ENCODE peak calls at places on chromosomes 6 and 20, in ten cellular contexts. A is endothelial cell of umbilical vein; T is CD8-positive, alpha-beta T cell; H is colonic mucosa; R is mesendoderm; I is psoas muscle; O is adipocyte; C is astrocyte; J is GM23338; M is Panc1. P is an unnamed sample. For H3K36me3 and H3K4me1, the result is how much of the 10 kb centered on the place peaks cover.

GRCh38 chr6:143993965-143994646 is 14.0 kb downstream of the PLAGL1 start:
- DNase-seq in A (no peak), T (no peak), H (no peak), R (no peak), I (no peak), O (no peak), C (no peak), J (no peak), M (no peak), P (no peak)

GRCh38 chr6:7050911-7051779 is 56.6 kb upstream of the RREB1 start:
- DNase-seq in A (peak), T (peak), H (peak), R (peak), I (peak), O (no peak), C (peak), J (peak), M (no peak), P (no peak)

GRCh38 chr6:155495011-155495768 is 39.6 kb upstream of the NOX3 start:
- DNase-seq in A (peak), T (no peak), H (peak), R (peak), I (peak), O (peak), C (peak), J (peak), M (no peak), P (peak)

GRCh38 chr20:20233041-20233514 is 134.8 kb upstream of the INSM1 start:
- DNase-seq in A (peak), T (no peak), H (no peak), R (no peak), I (peak), O (no peak), C (no peak), J (no peak), M (no peak), P (no peak)

GRCh38 chr6:155561262-155561970 is 105.8 kb upstream of the NOX3 start:
- DNase-seq in A (no peak), T (no peak), H (no peak), R (no peak), I (no peak), O (peak), C (peak), J (no peak), M (no peak), P (no peak)

GRCh38 chr6:44263357-44264100 is 1.8 kb downstream of the NFKBIE start:
- DNase-seq in A (peak), T (peak), H (peak), R (no peak), I (peak), O (peak), C (no peak), J (peak), M (no peak), P (no peak)

GRCh38 chr20:21396921-21397340 is 395 bp downstream of the NKX2-4 start:
- DNase-seq in A (no peak), T (no peak), H (no peak), R (no peak), I (no peak), O (peak), C (no peak), J (peak), M (no peak), P (no peak)

GRCh38 chr6:155324993-155325392 is 10.7 kb upstream of the TFB1M start:
- DNase-seq in A (no peak), T (no peak), H (no peak), R (no peak), I (no peak), O (no peak), C (no peak), J (no peak), M (no peak), P (no peak)

GRCh38 chr6:125041740-125042459 is 79.7 kb downstream of the RNF217 start:
- DNase-seq in A (peak), T (no peak), H (no peak), R (no peak), I (no peak), O (peak), C (peak), J (no peak), M (no peak), P (no peak)

GRCh38 chr6:31270788-31271640 is 878 bp downstream of the HLA-C start:
- DNase-seq in A (peak), T (peak), H (peak), R (peak), I (peak), O (peak), C (peak), J (peak), M (no peak), P (no peak)

GRCh38 chr6:52390361-52390727 is 28.4 kb downstream of the PAQR8 start:
- DNase-seq in A (peak), T (peak), H (peak), R (no peak), I (no peak), O (peak), C (peak), J (no peak), M (no peak), P (no peak)

GRCh38 chr6:43983632-43984031 is 143.6 kb downstream of the MRPL14 start:
- DNase-seq in A (no peak), T (no peak), H (no peak), R (no peak), I (no peak), O (no peak), C (no peak), J (no peak), M (no peak), P (no peak)

GRCh38 chr6:51855310-51856082 is 231.9 kb downstream of the PKHD1 start:
- DNase-seq in A (peak), T (no peak), H (peak), R (peak), I (no peak), O (peak), C (peak), J (peak), M (peak), P (peak)

GRCh38 chr6:26646074-26646473 is 13.5 kb downstream of the ZNF322 start:
- DNase-seq in A (no peak), T (no peak), H (no peak), R (no peak), I (no peak), O (no peak), C (no peak), J (no peak), M (no peak), P (no peak)

GRCh38 chr6:36577298-36577697 is 16.9 kb upstream of the SRSF3 start:
- DNase-seq in A (no peak), T (no peak), H (no peak), R (no peak), I (no peak), O (peak), C (peak), J (no peak), M (no peak), P (no peak)

GRCh38 chr6:133548409-133548808 is 307.3 kb downstream of the EYA4 start:
- DNase-seq in A (no peak), T (no peak), H (no peak), R (no peak), I (no peak), O (peak), C (peak), J (peak), M (no peak), P (no peak)

GRCh38 chr6:150004101-150004782 is 21.1 kb downstream of the RAET1L start:
- DNase-seq in A (no peak), T (peak), H (no peak), R (no peak), I (no peak), O (no peak), C (no peak), J (no peak), M (no peak), P (no peak)

GRCh38 chr20:544153-544725 is 649 bp upstream of the CSNK2A1 start:
- DNase-seq in A (no peak), T (no peak), H (no peak), R (no peak), I (no peak), O (no peak), C (no peak), J (no peak), M (no peak), P (no peak)

GRCh38 chr6:113636357-113636824 is 220.8 kb upstream of the MARCKS start:
- DNase-seq in A (no peak), T (no peak), H (no peak), R (peak), I (no peak), O (peak), C (peak), J (no peak), M (no peak), P (no peak)

GRCh38 chr20:63089051-63089907 is 82.5 kb upstream of the BHLHE23 start:
- DNase-seq in A (no peak), T (no peak), H (no peak), R (no peak), I (peak), O (no peak), C (no peak), J (no peak), M (no peak), P (no peak)
- H3K36me3 ChIP-seq in A (under half), T (under half), H (under half), R (under half), I (under half), O (under half), C (under half), J (under half), M (under half), P (under half)

DNA sequence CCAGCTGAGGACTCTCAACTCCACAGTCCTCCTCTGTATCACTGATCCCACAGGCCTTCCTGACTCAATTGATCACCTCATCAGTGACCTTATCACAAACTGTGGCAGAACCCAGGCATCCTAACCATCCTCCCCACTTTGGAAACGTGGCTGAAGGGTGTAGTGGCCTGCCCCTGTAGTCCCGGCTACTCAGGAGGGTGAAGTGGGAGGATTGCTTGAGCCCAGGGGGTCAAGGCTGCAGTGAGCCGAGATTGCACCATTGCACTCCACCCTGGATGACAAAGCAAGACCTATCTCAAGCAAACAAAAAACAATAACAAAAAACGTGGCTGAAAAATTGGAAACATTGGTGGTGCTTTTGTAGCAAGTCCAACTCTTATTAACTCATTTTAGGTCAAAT is 203.4 kb upstream of the ZNF217 start:
- DNase-seq in A (no peak), T (no peak), H (no peak), R (no peak), I (no peak), O (no peak), C (no peak), J (no peak), M (no peak), P (no peak)
- H3K4me1 ChIP-seq in A (under half), T (under half), H (under half), R (under half), I (under half), O (under half), C (under half), J (under half), M (under half), P (under half)

GRCh38 chr20:32451340-32451681 is 93.2 kb downstream of the ASXL1 start:
- DNase-seq in A (no peak), T (no peak), H (no peak), R (no peak), I (peak), O (no peak), C (no peak), J (no peak), M (no peak), P (no peak)

GRCh38 chr20:32451682-32452461 is 93.7 kb downstream of the ASXL1 start:
- DNase-seq in A (no peak), T (no peak), H (no peak), R (no peak), I (peak), O (no peak), C (no peak), J (no peak), M (no peak), P (no peak)

GRCh38 chr20:32449057-32449889 is 91.1 kb downstream of the ASXL1 start:
- DNase-seq in A (no peak), T (no peak), H (no peak), R (no peak), I (no peak), O (no peak), C (no peak), J (no peak), M (no peak), P (no peak)

GRCh38 chr20:32449890-32450401 is 91.8 kb downstream of the ASXL1 start:
- DNase-seq in A (no peak), T (no peak), H (no peak), R (no peak), I (no peak), O (no peak), C (no peak), J (no peak), M (no peak), P (no peak)

GRCh38 chr20:32450484-32451061 is 92.4 kb downstream of the ASXL1 start:
- DNase-seq in A (no peak), T (no peak), H (no peak), R (no peak), I (no peak), O (no peak), C (no peak), J (no peak), M (no peak), P (no peak)
- H3K36me3 ChIP-seq in A (half or more), T (half or more), H (under half), R (under half), I (under half), O (under half), C (under half), J (under half), M (under half), P (under half)

GRCh38 chr6:166483026-166483425 is 100.3 kb upstream of the MPC1 start:
- DNase-seq in A (no peak), T (no peak), H (no peak), R (no peak), I (peak), O (no peak), C (no peak), J (no peak), M (no peak), P (no peak)
- H3K4me1 ChIP-seq in A (under half), T (under half), H (under half), R (under half), I (under half), O (under half), C (under half), J (under half), M (under half), P (under half)

DNA sequence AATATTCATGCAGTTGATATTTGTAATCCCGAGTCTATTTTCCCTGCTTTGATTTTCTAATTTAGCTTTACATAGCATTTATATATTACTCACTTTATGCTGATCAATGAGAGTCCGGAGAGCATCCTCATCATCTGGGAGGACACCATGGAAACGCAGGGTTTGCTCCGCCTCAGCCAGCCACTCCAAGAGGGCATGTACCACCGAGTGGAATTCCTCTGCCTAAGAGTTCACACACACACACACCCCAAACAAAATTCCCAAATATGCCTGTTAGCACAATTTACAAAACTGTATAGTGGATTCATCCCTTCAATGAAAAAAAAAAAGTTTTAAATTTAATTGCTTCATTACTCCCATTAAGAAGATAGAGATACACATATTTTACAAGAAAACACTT is 160.7 kb downstream of the DST start:
- DNase-seq in A (no peak), T (no peak), H (no peak), R (no peak), I (no peak), O (no peak), C (no peak), J (no peak), M (no peak), P (no peak)
- H3K36me3 ChIP-seq in A (under half), T (under half), H (under half), R (under half), I (under half), O (half or more), C (under half), J (under half), M (half or more), P (under half)